ENCODE peak calls at places on chromosome 2, in ten cellular contexts. One of them, this sample, is unnamed.

GRCh38 chr2:10326707-10327594 is 24.2 kb downstream of the HPCAL1 start:
- DNase-seq in CD14-positive monocyte: no peak
- DNase-seq in fibroblast of the conjunctiva: no peak
- DNase-seq in caudate nucleus: peak; percentile 31
- DNase-seq in adipocyte: no peak
- DNase-seq in PC-3: no peak
- DNase-seq in stimulated activated CD4-positive, alpha-beta T cell treated with anti-CD3 and anti-CD28 coated beads, Interleukin-4, amount 100 ng/mL, for 1 hour: no peak
- DNase-seq in activated CD8-positive, alpha-beta memory T cell treated with anti-CD3 and anti-CD28 coated beads, Interleukin-2, amount 50 U/mL, for 48 hours: no peak
- DNase-seq in GM10248: no peak
- DNase-seq in non-pigmented ciliary epithelial cell: no peak
- DNase-seq in this sample: no peak

GRCh38 chr2:224190871-224191270 is 151.8 kb upstream of the SERPINE2 start:
- DNase-seq in fibroblast of the conjunctiva: no peak
- DNase-seq in PC-3: peak; percentile 12
- DNase-seq in activated CD8-positive, alpha-beta memory T cell treated with anti-CD3 and anti-CD28 coated beads, Interleukin-2, amount 50 U/mL, for 48 hours: no peak
- DNase-seq in GM10248: no peak
- DNase-seq in stimulated activated CD4-positive, alpha-beta T cell treated with anti-CD3 and anti-CD28 coated beads, Interleukin-4, amount 100 ng/mL, for 1 hour: no peak
- DNase-seq in non-pigmented ciliary epithelial cell: no peak
- DNase-seq in adipocyte: peak; percentile 35
- DNase-seq in caudate nucleus: no peak
- DNase-seq in CD14-positive monocyte: no peak
- DNase-seq in this sample: no peak

GRCh38 chr2:121429927-121430511 is 100.7 kb upstream of the RNU4ATAC start:
- DNase-seq in PC-3: no peak
- DNase-seq in fibroblast of the conjunctiva: no peak
- DNase-seq in non-pigmented ciliary epithelial cell: no peak
- DNase-seq in stimulated activated CD4-positive, alpha-beta T cell treated with anti-CD3 and anti-CD28 coated beads, Interleukin-4, amount 100 ng/mL, for 1 hour: no peak
- DNase-seq in CD14-positive monocyte: no peak
- DNase-seq in activated CD8-positive, alpha-beta memory T cell treated with anti-CD3 and anti-CD28 coated beads, Interleukin-2, amount 50 U/mL, for 48 hours: no peak
- DNase-seq in adipocyte: no peak
- DNase-seq in caudate nucleus: no peak
- DNase-seq in GM10248: no peak
- DNase-seq in this sample: no peak

GRCh38 chr2:63790491-63790890 is 51.2 kb upstream of the UGP2 start:
- DNase-seq in fibroblast of the conjunctiva: no peak
- DNase-seq in activated CD8-positive, alpha-beta memory T cell treated with anti-CD3 and anti-CD28 coated beads, Interleukin-2, amount 50 U/mL, for 48 hours: no peak
- DNase-seq in GM10248: no peak
- DNase-seq in non-pigmented ciliary epithelial cell: no peak
- DNase-seq in PC-3: no peak
- DNase-seq in caudate nucleus: no peak
- DNase-seq in stimulated activated CD4-positive, alpha-beta T cell treated with anti-CD3 and anti-CD28 coated beads, Interleukin-4, amount 100 ng/mL, for 1 hour: no peak
- DNase-seq in adipocyte: peak; percentile 45
- DNase-seq in CD14-positive monocyte: no peak
- DNase-seq in this sample: no peak

GRCh38 chr2:32011566-32011960 is 755 bp upstream of the MEMO1 start:
- DNase-seq in caudate nucleus: no peak
- DNase-seq in activated CD8-positive, alpha-beta memory T cell treated with anti-CD3 and anti-CD28 coated beads, Interleukin-2, amount 50 U/mL, for 48 hours: no peak
- DNase-seq in CD14-positive monocyte: no peak
- DNase-seq in non-pigmented ciliary epithelial cell: no peak
- DNase-seq in PC-3: no peak
- DNase-seq in GM10248: no peak
- DNase-seq in fibroblast of the conjunctiva: no peak
- DNase-seq in adipocyte: no peak
- DNase-seq in stimulated activated CD4-positive, alpha-beta T cell treated with anti-CD3 and anti-CD28 coated beads, Interleukin-4, amount 100 ng/mL, for 1 hour: no peak
- DNase-seq in this sample: no peak

GRCh38 chr2:239455436-239456203 is 54.8 kb upstream of the HDAC4 start:
- DNase-seq in GM10248: no peak
- DNase-seq in adipocyte: no peak
- DNase-seq in non-pigmented ciliary epithelial cell: no peak
- DNase-seq in activated CD8-positive, alpha-beta memory T cell treated with anti-CD3 and anti-CD28 coated beads, Interleukin-2, amount 50 U/mL, for 48 hours: peak; percentile 25
- DNase-seq in CD14-positive monocyte: peak; percentile 32
- DNase-seq in PC-3: no peak
- DNase-seq in caudate nucleus: no peak
- DNase-seq in fibroblast of the conjunctiva: no peak
- DNase-seq in stimulated activated CD4-positive, alpha-beta T cell treated with anti-CD3 and anti-CD28 coated beads, Interleukin-4, amount 100 ng/mL, for 1 hour: no peak
- DNase-seq in this sample: no peak

GRCh38 chr2:75090770-75091515 is 108.4 kb downstream of the TACR1 start:
- DNase-seq in GM10248: no peak
- DNase-seq in fibroblast of the conjunctiva: no peak
- DNase-seq in non-pigmented ciliary epithelial cell: no peak
- DNase-seq in stimulated activated CD4-positive, alpha-beta T cell treated with anti-CD3 and anti-CD28 coated beads, Interleukin-4, amount 100 ng/mL, for 1 hour: no peak
- DNase-seq in CD14-positive monocyte: no peak
- DNase-seq in caudate nucleus: no peak
- DNase-seq in activated CD8-positive, alpha-beta memory T cell treated with anti-CD3 and anti-CD28 coated beads, Interleukin-2, amount 50 U/mL, for 48 hours: no peak
- DNase-seq in PC-3: no peak
- DNase-seq in adipocyte: no peak
- DNase-seq in this sample: no peak

GRCh38 chr2:86003967-86004366 is 101.7 kb downstream of the POLR1A start:
- DNase-seq in non-pigmented ciliary epithelial cell: no peak
- DNase-seq in CD14-positive monocyte: no peak
- DNase-seq in GM10248: no peak
- DNase-seq in activated CD8-positive, alpha-beta memory T cell treated with anti-CD3 and anti-CD28 coated beads, Interleukin-2, amount 50 U/mL, for 48 hours: no peak
- DNase-seq in PC-3: no peak
- DNase-seq in caudate nucleus: no peak
- DNase-seq in stimulated activated CD4-positive, alpha-beta T cell treated with anti-CD3 and anti-CD28 coated beads, Interleukin-4, amount 100 ng/mL, for 1 hour: no peak
- DNase-seq in fibroblast of the conjunctiva: no peak
- DNase-seq in adipocyte: no peak
- DNase-seq in this sample: no peak

GRCh38 chr2:3470166-3470651 is 49.1 kb downstream of the ADI1 start:
- DNase-seq in CD14-positive monocyte: no peak
- DNase-seq in stimulated activated CD4-positive, alpha-beta T cell treated with anti-CD3 and anti-CD28 coated beads, Interleukin-4, amount 100 ng/mL, for 1 hour: no peak
- DNase-seq in adipocyte: peak; percentile 40
- DNase-seq in PC-3: no peak
- DNase-seq in non-pigmented ciliary epithelial cell: peak; percentile 76
- DNase-seq in GM10248: no peak
- DNase-seq in fibroblast of the conjunctiva: peak; percentile 68
- DNase-seq in activated CD8-positive, alpha-beta memory T cell treated with anti-CD3 and anti-CD28 coated beads, Interleukin-2, amount 50 U/mL, for 48 hours: no peak
- DNase-seq in caudate nucleus: no peak
- DNase-seq in this sample: no peak

This sample was measured in kidney epithelial cell.